ENCODE peak calls at places on chromosomes 11 and 22, in four cellular contexts. E, C, A and H are unnamed samples.

GRCh38 chr11:130580372-130580771 is 131.9 kb downstream of the ADAMTS15 start:
- DNase-seq in E (peak; percentile 69), C (no peak), A (peak; percentile 84), H (no peak)

GRCh38 chr11:14094481-14095037 is 132.0 kb downstream of the SPON1 start:
- DNase-seq in E (no peak), C (no peak), A (no peak), H (no peak)

GRCh38 chr22:33831651-33832050 is 88.6 kb downstream of the LARGE1 start:
- DNase-seq in E (no peak), C (no peak), A (no peak), H (no peak)

GRCh38 chr11:68206211-68206610 is 6.9 kb downstream of the KMT5B start:
- DNase-seq in E (no peak), C (no peak), A (peak; percentile 82), H (no peak)

GRCh38 chr11:767238-767637 is 10.0 kb downstream of the GATD1 start:
- DNase-seq in E (no peak), C (no peak), A (no peak), H (no peak)

GRCh38 chr11:121198491-121198890 is 94.1 kb upstream of the SC5D start:
- DNase-seq in E (no peak), C (no peak), A (no peak), H (no peak)

GRCh38 chr11:28017816-28018215 is 90.1 kb downstream of the KIF18A start:
- DNase-seq in E (no peak), C (no peak), A (no peak), H (no peak)

GRCh38 chr11:46948378-46949131 is 12.0 kb downstream of the CSTPP1 start:
- DNase-seq in E (no peak), C (no peak), A (peak; percentile 52), H (no peak)

DNA sequence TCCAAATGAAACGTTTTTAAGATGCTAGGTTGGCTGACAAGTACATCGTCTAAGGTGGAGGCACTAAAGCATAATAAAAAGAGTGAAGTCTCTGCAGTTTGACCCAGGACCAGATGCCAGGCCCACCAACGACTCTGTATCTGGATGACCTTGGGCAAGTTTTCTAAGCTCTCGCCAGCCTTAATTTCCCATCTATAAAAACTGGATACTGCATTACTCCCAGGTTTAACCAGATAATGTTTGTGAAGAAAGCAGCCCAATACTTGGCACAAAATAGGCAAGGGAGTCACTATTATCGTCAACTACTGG is 49.0 kb downstream of the FAM83F start:
- DNase-seq in E (no peak), C (no peak), A (no peak), H (no peak)
- H3K4me1 ChIP-seq in E (no peaks in the 10 kb centered on the region), C (peaks cover 38% of the 10 kb centered on the region), A (peaks cover 43% of the 10 kb centered on the region), H (peaks cover 63% of the 10 kb centered on the region)

DNA sequence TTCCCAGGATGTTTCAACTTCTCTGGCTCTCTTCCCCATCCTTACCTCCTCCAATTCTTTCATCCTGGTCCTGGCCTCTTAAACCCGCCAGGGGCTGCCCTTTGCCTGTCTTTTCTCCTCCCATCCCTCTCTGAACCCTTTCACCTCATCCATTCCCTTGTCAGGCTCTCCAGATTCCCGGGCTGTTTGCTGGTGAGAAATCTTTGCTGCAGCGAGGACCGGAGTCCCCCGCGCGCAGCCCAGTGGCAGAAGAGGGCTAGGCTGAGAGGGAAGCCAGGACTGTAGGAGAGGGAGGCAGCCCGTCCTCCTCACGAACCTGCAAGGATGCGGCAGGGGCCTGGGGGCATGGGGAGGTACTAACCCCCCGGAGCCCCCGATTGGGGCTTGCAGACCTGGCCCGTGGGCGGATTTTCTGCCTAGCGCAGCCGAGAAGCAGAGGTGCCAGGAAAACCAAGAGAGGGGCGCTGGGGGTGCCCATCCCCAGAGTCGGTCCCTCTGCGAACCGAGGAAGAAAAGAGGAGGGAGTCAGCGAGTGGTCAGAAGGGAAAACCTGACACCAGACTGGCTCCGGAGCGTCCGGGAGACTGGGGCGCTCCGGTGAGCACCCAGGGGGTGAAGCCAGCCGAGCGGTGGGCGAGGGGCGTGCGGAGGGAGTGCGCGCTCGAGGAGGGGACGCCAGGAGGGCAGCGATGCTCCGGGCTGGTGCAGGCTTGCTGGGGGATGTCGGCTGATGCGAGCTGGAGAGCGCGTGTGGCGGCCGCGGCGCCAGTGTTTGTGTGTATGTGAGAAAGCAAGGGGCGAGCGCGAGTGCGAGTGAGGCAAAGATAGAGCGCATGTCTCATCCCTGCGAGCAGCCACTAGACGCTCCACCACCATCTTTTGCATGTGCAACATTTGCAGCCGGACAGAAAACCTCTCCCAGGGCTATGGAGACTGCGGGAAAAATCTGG is at the start of gene GRIA4:
- DNase-seq in E (no peak), C (peak; percentile 64), A (peak; percentile 52), H (peak; percentile 9)
- TF ChIP-seq CTCF in E (no peak), C (no peak), A (no peak), H (no peak)

DNA sequence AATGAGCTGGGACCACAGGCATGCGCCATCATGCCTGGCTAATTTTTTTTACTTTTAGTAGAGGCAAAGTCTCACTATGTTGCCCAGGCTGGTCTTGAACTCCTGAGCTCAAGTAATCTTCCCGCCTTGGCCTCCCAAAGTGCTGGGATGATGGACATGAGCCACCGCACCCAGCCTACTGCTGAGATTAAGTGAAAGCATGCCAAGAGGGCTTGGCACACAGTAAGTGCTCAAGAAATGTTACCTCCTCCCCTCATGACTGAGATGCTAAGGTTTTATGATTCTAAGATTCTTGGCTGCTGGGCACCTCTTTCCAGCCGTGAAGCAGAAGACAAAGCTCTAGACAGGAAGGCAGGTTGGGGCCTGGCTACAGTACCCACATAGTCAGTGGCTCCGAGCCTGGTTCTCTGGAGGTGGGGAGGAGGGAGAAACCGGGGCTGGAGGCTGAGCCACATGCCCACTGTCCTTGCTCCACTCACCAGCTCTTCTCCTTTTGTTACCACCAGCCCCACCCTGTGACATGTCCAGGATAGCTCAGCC is 12.8 kb downstream of the ARHGEF17 start:
- DNase-seq in E (no peak), C (peak; percentile 83), A (no peak), H (no peak)
- H3K4me1 ChIP-seq in E (peaks cover 39% of the 10 kb centered on the region), C (peaks cover 100% of the 10 kb centered on the region), A (peaks cover 59% of the 10 kb centered on the region), H (peaks cover 100% of the 10 kb centered on the region)

DNA sequence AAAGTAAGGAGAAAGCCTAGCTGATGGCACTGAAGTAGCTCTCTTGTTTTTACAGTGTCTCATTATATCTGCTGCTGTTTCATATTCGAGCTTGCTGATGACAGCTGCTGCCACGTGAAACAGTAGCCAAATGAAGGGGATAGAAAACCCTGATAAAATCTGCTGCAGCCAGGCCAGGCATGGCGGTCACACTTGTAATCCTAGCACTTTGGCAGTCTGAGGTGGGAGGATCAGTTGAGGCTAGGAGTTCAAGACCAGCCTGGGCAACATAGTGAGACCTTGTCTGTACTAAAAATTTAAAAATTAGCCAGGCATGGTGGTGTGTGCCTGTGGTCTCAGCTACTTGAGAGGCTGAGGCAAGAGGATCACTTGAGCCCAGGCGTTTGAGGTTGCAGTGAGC is 13.4 kb downstream of the IFT46 start:
- DNase-seq in E (no peak), C (no peak), A (no peak), H (no peak)
- TF ChIP-seq CTCF in E (no peak), C (no peak), A (no peak), H (no peak)

GRCh38 chr11:96242971-96243647 is 99.9 kb downstream of the MAML2 start:
- DNase-seq in E (peak; percentile 96), C (peak; percentile 98), A (peak; percentile 100), H (peak; percentile 90)
- H3K4me1 ChIP-seq in E (no peaks in the 10 kb centered on the region), C (peaks cover 58% of the 10 kb centered on the region), A (peaks cover 61% of the 10 kb centered on the region), H (peaks cover 8% of the 10 kb centered on the region)